ENCODE peak calls at places on chromosomes 12 and 14, in five cellular contexts. U is psoas muscle, I is fibroblast of lung, R is stomach, O is Peyer's patch. D is an unnamed sample.

GRCh38 chr14:22579218-22579617 is 9.8 kb downstream of the DAD1 start:
- DNase-seq in U (no peak), R (no peak), I (no peak), O (no peak), D (no peak)

GRCh38 chr14:93045965-93046695 is 69.6 kb downstream of the ITPK1 start:
- DNase-seq in U (no peak), R (no peak), I (peak; percentile 95), O (no peak), D (no peak)

GRCh38 chr12:104555650-104556049 is 98.9 kb downstream of the CHST11 start:
- DNase-seq in U (no peak), I (no peak), O (no peak), R (no peak), D (peak; percentile 1)

GRCh38 chr14:95320076-95320895 is 578 bp upstream of the CLMN start:
- DNase-seq in I (no peak), O (no peak), U (peak; percentile 62), R (no peak), D (no peak)

GRCh38 chr12:105083551-105084105 is 630 bp downstream of the ALDH1L2 start:
- DNase-seq in R (peak; percentile 58), U (peak; percentile 78), O (peak; percentile 48), I (peak; percentile 71), D (peak; percentile 18)

GRCh38 chr14:94322648-94323570 is at the start of gene SERPINA6:
- DNase-seq in U (no peak), I (peak; percentile 83), O (no peak), R (no peak), D (no peak)

GRCh38 chr14:32593290-32593942 is 264.3 kb downstream of the AKAP6 start:
- DNase-seq in I (peak; percentile 95), U (no peak), R (no peak), O (no peak), D (no peak)

GRCh38 chr14:68591786-68592185 is 201.1 kb downstream of the ZFP36L1 start:
- DNase-seq in I (no peak), R (no peak), O (no peak), U (no peak), D (no peak)

GRCh38 chr14:33150662-33151061 is 212.0 kb downstream of the NPAS3 start:
- DNase-seq in I (no peak), R (no peak), O (no peak), U (no peak), D (no peak)

GRCh38 chr14:38079886-38080285 is 127.8 kb upstream of the SSTR1 start:
- DNase-seq in I (no peak), R (no peak), O (no peak), U (no peak), D (no peak)

GRCh38 chr12:52200783-52201519 is 9.1 kb upstream of the KRT80 start:
- DNase-seq in U (no peak), O (no peak), R (no peak), I (no peak), D (no peak)

GRCh38 chr14:73943083-73943482 is 6.8 kb downstream of the FAM161B start:
- DNase-seq in R (no peak), I (peak; percentile 11), O (no peak), U (no peak), D (no peak)

GRCh38 chr12:89349814-89350213 is 2.5 kb downstream of the DUSP6 start:
- DNase-seq in I (peak; percentile 85), R (no peak), O (no peak), U (no peak), D (no peak)

GRCh38 chr12:24931666-24932405 is 17.1 kb downstream of the BCAT1 start:
- DNase-seq in U (no peak), O (no peak), R (no peak), I (peak; percentile 53), D (peak; percentile 75)

GRCh38 chr12:31868980-31869379 is 90.2 kb upstream of the RESF1 start:
- DNase-seq in I (peak; percentile 46), R (peak; percentile 52), O (no peak), U (no peak), D (no peak)

GRCh38 chr14:41607966-41608663 is 1.4 kb downstream of the LRFN5 start:
- DNase-seq in U (peak; percentile 28), O (no peak), R (no peak), I (peak; percentile 14), D (peak; percentile 15)

GRCh38 chr14:98900721-98901272 is 371.2 kb downstream of the BCL11B start:
- DNase-seq in O (no peak), I (no peak), U (no peak), R (no peak), D (no peak)

GRCh38 chr12:56947633-56948535 is 9.5 kb downstream of the RDH16 start:
- DNase-seq in I (peak; percentile 2), R (no peak), O (no peak), U (no peak), D (no peak)
- TF ChIP-seq CTCF in I (no peak), R (no peak), O (no peak), U (no peak), D (no peak)

DNA sequence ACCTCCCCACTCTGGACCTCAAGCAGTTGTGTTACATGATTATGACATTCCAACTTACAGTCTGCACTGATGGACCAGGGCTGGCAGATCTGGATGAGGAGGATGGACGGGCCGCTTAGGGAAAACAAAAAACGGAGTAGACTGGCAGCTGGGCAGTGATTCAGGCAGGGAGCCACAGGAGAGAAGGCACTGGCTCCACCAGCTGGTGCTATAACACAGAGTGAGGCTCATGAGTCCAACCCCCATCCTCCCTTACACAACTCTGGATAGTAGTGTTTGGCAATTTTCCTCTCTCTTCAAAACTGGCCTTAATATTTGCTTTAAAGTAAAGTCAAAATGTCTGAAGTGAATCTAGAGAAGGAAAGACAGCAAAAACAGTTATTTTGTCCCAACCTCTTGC is 9.7 kb upstream of the RIC8B start:
- DNase-seq in I (no peak), R (no peak), O (no peak), U (no peak), D (no peak)
- TF ChIP-seq CTCF in I (peak; percentile 28), R (no peak), O (no peak), U (no peak), D (no peak)

GRCh38 chr14:55355922-55356321 is 55.7 kb downstream of the ATG14 start:
- DNase-seq in R (no peak), O (no peak), U (no peak), I (no peak), D (no peak)

GRCh38 chr14:55356913-55357312 is 54.7 kb downstream of the ATG14 start:
- DNase-seq in O (no peak), U (no peak), R (no peak), I (no peak), D (no peak)

GRCh38 chr14:55353686-55354467 is 57.8 kb downstream of the ATG14 start:
- DNase-seq in I (no peak), R (no peak), U (no peak), O (no peak), D (no peak)

GRCh38 chr14:55352201-55352600 is 59.4 kb downstream of the ATG14 start:
- DNase-seq in U (no peak), R (no peak), I (no peak), O (no peak), D (no peak)

GRCh38 chr14:55354500-55354899 is 57.1 kb downstream of the ATG14 start:
- DNase-seq in O (peak; percentile 55), R (peak; percentile 53), I (peak; percentile 38), U (no peak), D (peak; percentile 60)
- TF ChIP-seq CTCF in O (peak; percentile 49), R (peak; percentile 61), I (peak; percentile 74), U (peak; percentile 62), D (peak; percentile 71)

DNA sequence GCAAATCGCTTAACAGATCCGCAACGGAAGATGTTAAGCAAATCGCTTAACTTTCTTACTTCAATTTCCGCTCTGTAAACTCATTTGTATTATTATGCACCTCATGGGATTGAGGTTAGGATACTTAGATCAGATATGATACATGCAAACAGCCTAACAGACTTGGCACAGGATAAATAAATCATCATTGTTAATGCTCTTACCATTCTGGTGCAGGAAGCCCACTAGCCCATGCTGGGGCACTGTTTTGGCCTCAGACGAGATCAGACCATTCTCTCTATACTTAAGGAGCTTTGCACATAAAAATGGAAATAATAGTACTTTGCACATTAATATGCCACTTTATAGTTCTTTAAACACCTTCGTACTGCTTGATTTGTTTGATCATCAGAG is 445 bp downstream of the NCAPD2 start:
- DNase-seq in U (no peak), O (no peak), R (no peak), I (no peak), D (no peak)
- TF ChIP-seq CTCF in U (no peak), O (no peak), R (no peak), I (no peak), D (no peak)

D was measured in B cell.